ENCODE peak calls at places on chromosome 18, in five cellular contexts. H, V, J, P and X are unnamed samples.

GRCh38 chr18:78929502-78929901 is 50.1 kb upstream of the SALL3 start:
- DNase-seq in H (no peak), J (no peak), P (no peak), V (no peak), X (no peak)

GRCh38 chr18:28357785-28358401 is 181.0 kb upstream of the CDH2 start:
- DNase-seq in J (peak; percentile 16), V (no peak), P (no peak), H (no peak), X (no peak)

GRCh38 chr18:68376931-68377330 is 338.0 kb downstream of the TMX3 start:
- DNase-seq in H (no peak), P (no peak), J (no peak), V (no peak), X (no peak)

GRCh38 chr18:36825526-36825925 is 3.3 kb downstream of the TPGS2 start:
- DNase-seq in H (no peak), P (no peak), J (no peak), V (no peak), X (no peak)

GRCh38 chr18:3148930-3149535 is 70.7 kb downstream of the MYOM1 start:
- DNase-seq in J (no peak), H (no peak), P (no peak), V (no peak), X (no peak)

GRCh38 chr18:26458526-26459232 is 89.7 kb downstream of the KCTD1 start:
- DNase-seq in P (no peak), J (no peak), H (no peak), V (no peak), X (no peak)

GRCh38 chr18:53148056-53148574 is 808.1 kb downstream of the DCC start:
- DNase-seq in V (no peak), H (no peak), J (no peak), P (no peak), X (no peak)

GRCh38 chr18:20971886-20972267 is 139.7 kb downstream of the ROCK1 start:
- DNase-seq in H (no peak), J (peak; percentile 27), V (no peak), P (no peak), X (no peak)

GRCh38 chr18:77714716-77715115 is 465.1 kb downstream of the GALR1 start:
- DNase-seq in J (no peak), H (no peak), V (no peak), P (no peak), X (no peak)

GRCh38 chr18:21309248-21309647 is 67.2 kb downstream of the GREB1L start:
- DNase-seq in P (no peak), H (no peak), J (no peak), V (no peak), X (peak; percentile 25)

GRCh38 chr18:26470011-26470637 is 78.2 kb downstream of the KCTD1 start:
- DNase-seq in H (no peak), V (no peak), J (no peak), P (peak; percentile 39), X (no peak)

GRCh38 chr18:63111549-63112402 is 207.8 kb downstream of the BCL2 start:
- DNase-seq in J (no peak), H (peak; percentile 19), V (no peak), P (no peak), X (peak; percentile 54)

GRCh38 chr18:78978336-78979057 is 1.1 kb upstream of the SALL3 start:
- DNase-seq in V (no peak), J (no peak), P (no peak), H (no peak), X (no peak)

GRCh38 chr18:61765097-61765496 is 127.7 kb downstream of the RNF152 start:
- DNase-seq in P (no peak), V (no peak), J (no peak), H (no peak), X (no peak)

GRCh38 chr18:32200766-32201165 is 10.9 kb downstream of the MEP1B start:
- DNase-seq in H (no peak), J (no peak), V (no peak), P (no peak), X (no peak)

GRCh38 chr18:45713239-45713638 is 10.7 kb upstream of the SLC14A1 start:
- DNase-seq in V (no peak), J (peak; percentile 38), H (no peak), P (no peak), X (no peak)
- TF ChIP-seq POLR2A in V (no peak), J (no peak), H (no peak), P (no peak), X (no peak)

GRCh38 chr18:46265190-46266156 is 161.3 kb downstream of the HAUS1 start:
- DNase-seq in V (no peak), J (no peak), P (no peak), H (no peak), X (no peak)
- TF ChIP-seq POLR2A in V (no peak), J (no peak), P (no peak), H (no peak), X (no peak)

DNA sequence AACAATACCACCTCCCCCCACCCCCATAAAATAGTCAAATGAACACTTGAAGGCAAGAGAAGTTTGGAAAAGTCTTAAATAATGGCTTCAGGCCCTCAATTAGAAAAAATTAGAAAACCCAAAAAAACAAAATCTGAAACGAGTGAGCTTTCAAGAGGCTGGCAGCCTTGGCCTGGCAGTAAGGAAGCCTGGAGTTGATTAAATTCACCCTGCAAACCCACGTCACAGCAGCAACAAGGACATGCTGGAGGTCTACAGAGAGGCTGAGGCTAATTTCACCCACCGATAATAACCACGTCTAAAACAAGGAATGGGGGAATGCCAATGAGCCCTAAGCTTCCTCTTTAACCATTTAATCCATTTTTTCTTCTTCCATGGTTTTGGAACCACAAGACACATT is 122.7 kb upstream of the SMAD7 start:
- DNase-seq in H (no peak), P (no peak), V (no peak), J (no peak), X (no peak)
- TF ChIP-seq POLR2A in H (no peak), P (no peak), V (no peak), J (no peak), X (no peak)

GRCh38 chr18:9008709-9009635 is 93.5 kb upstream of the NDUFV2 start:
- DNase-seq in J (no peak), H (no peak), V (no peak), P (no peak), X (no peak)
- TF ChIP-seq POLR2A in J (no peak), H (no peak), V (no peak), P (no peak), X (no peak)

DNA sequence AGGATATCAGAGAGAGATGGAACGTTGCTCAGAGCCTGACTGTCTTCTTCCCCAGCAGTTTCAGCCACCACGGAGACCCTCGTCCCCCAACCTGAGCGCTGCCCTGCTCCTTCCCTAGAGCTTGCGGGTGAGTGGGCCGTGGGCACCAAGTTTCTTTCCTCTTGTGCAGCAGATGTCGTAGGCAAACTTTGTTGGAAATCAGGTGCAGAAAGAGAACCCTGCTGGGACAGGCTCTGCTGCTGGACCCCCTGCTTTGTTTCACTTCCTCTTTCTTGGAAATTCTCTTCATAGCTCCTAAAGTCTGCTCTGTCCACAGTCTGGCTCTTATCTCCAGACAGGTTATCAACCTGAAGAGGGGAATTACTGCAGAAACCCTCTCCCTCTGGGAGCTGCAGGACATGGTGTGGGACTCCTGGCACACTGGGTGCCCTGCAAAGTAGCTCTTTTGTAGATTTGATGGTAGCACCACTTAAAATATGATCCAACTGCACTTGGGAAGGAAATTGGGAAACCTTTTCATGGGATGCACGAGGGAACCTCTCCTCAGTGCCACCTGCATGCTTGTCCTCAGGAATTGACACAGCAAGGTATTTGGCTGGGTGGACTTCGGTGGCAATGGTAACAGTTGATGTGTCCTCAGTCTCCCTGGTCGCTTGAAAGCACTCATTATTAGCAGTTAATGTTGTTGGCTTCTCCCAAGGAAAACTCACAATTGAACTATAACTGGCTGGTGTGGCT is 92.2 kb downstream of the ALPK2 start:
- DNase-seq in H (no peak), P (no peak), V (no peak), J (no peak), X (no peak)
- TF ChIP-seq POLR2A in H (no peak), P (no peak), V (no peak), J (no peak), X (no peak)

GRCh38 chr18:35290070-35290735 is at the start of gene ZSCAN30:
- DNase-seq in V (peak; percentile 98), H (peak; percentile 96), J (peak; percentile 95), P (peak; percentile 88), X (peak; percentile 96)
- TF ChIP-seq POLR2A in V (peak; percentile 74), H (peak; percentile 43), J (peak; percentile 72), P (peak; percentile 51), X (peak; percentile 71)

GRCh38 chr18:12929477-12930083 is 18.2 kb upstream of the SEH1L start:
- DNase-seq in H (no peak), V (no peak), J (no peak), P (no peak), X (no peak)

GRCh38 chr18:12933323-12933722 is 14.5 kb upstream of the SEH1L start:
- DNase-seq in J (no peak), V (no peak), H (no peak), P (no peak), X (no peak)

GRCh38 chr18:12930908-12931307 is 16.9 kb upstream of the SEH1L start:
- DNase-seq in P (no peak), J (no peak), H (no peak), V (no peak), X (no peak)

GRCh38 chr18:12939161-12939560 is 8.7 kb upstream of the SEH1L start:
- DNase-seq in V (no peak), P (no peak), H (no peak), J (no peak), X (no peak)

DNA sequence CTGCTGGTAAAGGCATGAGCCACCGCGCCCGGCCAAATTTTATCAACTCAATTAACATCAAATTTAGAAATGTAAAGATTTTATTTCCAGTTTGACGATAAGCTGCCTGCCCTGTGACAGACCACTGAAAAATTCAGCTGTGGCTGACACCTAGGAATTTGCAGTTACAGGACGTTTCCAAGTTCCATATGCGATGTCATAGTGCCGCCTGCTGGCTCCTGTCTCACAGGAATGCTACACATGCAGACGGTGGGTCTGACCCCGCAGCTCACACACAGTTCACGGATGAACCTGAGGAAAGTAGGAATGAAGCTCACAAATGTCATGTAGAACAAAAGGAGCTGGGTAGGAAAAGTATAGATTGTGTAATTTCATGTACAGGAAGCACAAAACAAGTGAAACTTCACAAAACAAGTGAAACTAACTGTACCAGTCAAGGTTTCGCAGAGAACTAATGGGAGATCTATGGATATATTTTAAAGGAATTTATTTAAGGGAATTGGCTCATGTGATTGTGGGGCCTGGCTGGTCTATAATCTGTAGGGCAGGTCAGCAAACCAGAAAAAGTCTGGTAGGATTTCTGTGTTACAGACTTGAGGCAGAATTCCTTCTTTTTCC is 13.2 kb upstream of the SEH1L start:
- DNase-seq in P (peak; percentile 51), J (peak; percentile 77), H (peak; percentile 82), V (peak; percentile 92), X (peak; percentile 74)
- TF ChIP-seq POLR2A in P (no peak), J (no peak), H (no peak), V (no peak), X (no peak)

GRCh38 chr18:39419315-39419714 is 1853.7 kb upstream of the CELF4 start:
- DNase-seq in V (no peak), H (no peak), P (no peak), J (no peak), X (no peak)

GRCh38 chr18:39425172-39425571 is 1859.6 kb upstream of the CELF4 start:
- DNase-seq in V (no peak), J (no peak), P (no peak), H (no peak), X (no peak)

GRCh38 chr18:39415471-39415870 is 1849.9 kb upstream of the CELF4 start:
- DNase-seq in H (no peak), P (no peak), V (no peak), J (no peak), X (no peak)

GRCh38 chr18:39424261-39424660 is 1858.7 kb upstream of the CELF4 start:
- DNase-seq in J (no peak), P (no peak), V (no peak), H (no peak), X (no peak)

GRCh38 chr18:39421319-39421718 is 1855.7 kb upstream of the CELF4 start:
- DNase-seq in J (no peak), V (no peak), H (no peak), P (no peak), X (no peak)
- TF ChIP-seq POLR2A in J (no peak), V (no peak), H (no peak), P (no peak), X (no peak)